ENCODE peak calls at places on chromosome 5, in six cellular contexts. I is HCT116, Q is osteoblast, F is IMR-90, X is keratinocyte, H is neuronal stem cell. W is an unnamed sample.

GRCh38 chr5:72427488-72428437 is 79.4 kb downstream of the ZNF366 start:
- DNase-seq in X (no peak), F (peak; percentile 49), Q (no peak), H (peak; percentile 11), I (no peak), W (no peak)

GRCh38 chr5:65209341-65209740 is 272.4 kb downstream of the ADAMTS6 start:
- DNase-seq in H (no peak), I (no peak), F (peak; percentile 96), X (peak; percentile 65), Q (peak; percentile 85), W (no peak)

GRCh38 chr5:66612226-66612625 is 16.0 kb downstream of the MAST4 start:
- DNase-seq in F (no peak), I (no peak), H (no peak), Q (no peak), X (no peak), W (no peak)

GRCh38 chr5:120532835-120533234 is 68.7 kb downstream of the PRR16 start:
- DNase-seq in H (peak; percentile 17), Q (no peak), F (no peak), I (peak; percentile 3), X (no peak), W (peak; percentile 31)

GRCh38 chr5:170345971-170346370 is 43.2 kb downstream of the KCNMB1 start:
- DNase-seq in F (no peak), I (no peak), H (no peak), Q (no peak), X (no peak), W (no peak)

GRCh38 chr5:150322202-150322601 is 19.5 kb upstream of the ARSI start:
- DNase-seq in I (no peak), X (peak; percentile 53), F (peak; percentile 87), H (no peak), Q (no peak), W (no peak)

GRCh38 chr5:77620404-77620803 is 18.1 kb downstream of the OTP start:
- DNase-seq in X (no peak), Q (no peak), I (peak; percentile 76), F (no peak), H (no peak), W (no peak)

GRCh38 chr5:161966544-161966943 is 101.0 kb upstream of the GABRG2 start:
- DNase-seq in Q (no peak), I (no peak), H (peak; percentile 8), F (no peak), X (no peak), W (no peak)

GRCh38 chr5:158023266-158023665 is 164.3 kb upstream of the CLINT1 start:
- DNase-seq in I (no peak), F (peak; percentile 15), H (no peak), X (peak; percentile 33), Q (no peak), W (no peak)

GRCh38 chr5:177366528-177367322 is 9.0 kb downstream of the RGS14 start:
- DNase-seq in F (peak; percentile 68), H (peak; percentile 87), X (no peak), I (no peak), Q (peak; percentile 100), W (no peak)

GRCh38 chr5:113047733-113048652 is 71.4 kb downstream of the DCP2 start:
- DNase-seq in H (no peak), X (no peak), F (no peak), Q (peak; percentile 18), I (no peak), W (no peak)
- H2AFZ ChIP-seq in H (no peak overlapping the region), X (no peak overlapping the region), F (no peak overlapping the region), Q (no peak overlapping the region), I (no peak overlapping the region), W (no peak overlapping the region)

DNA sequence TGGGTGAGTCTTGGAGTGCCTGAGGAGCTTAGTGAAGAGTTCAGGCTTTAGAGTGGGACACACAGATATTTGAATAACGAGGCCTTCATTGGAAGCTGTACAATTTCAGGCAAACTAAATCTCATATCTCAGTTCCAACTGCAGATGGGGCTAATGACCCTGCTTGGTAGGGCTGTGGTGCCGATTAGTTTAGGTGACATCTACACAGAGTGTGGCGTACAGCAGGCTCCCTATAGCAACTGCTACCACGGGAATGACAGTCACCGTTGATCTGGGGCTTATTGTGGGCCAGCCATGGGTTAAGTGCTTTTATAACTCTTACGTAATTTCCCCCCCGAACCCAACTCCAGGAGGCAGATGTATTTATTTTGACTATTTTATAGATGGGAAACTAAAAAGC is 70.8 kb downstream of the FAT2 start:
- DNase-seq in Q (no peak), F (no peak), I (no peak), X (no peak), H (no peak), W (no peak)
- H2AFZ ChIP-seq in Q (no peak overlapping the region), F (no peak overlapping the region), I (no peak overlapping the region), X (no peak overlapping the region), H (no peak overlapping the region), W (no peak overlapping the region)

DNA sequence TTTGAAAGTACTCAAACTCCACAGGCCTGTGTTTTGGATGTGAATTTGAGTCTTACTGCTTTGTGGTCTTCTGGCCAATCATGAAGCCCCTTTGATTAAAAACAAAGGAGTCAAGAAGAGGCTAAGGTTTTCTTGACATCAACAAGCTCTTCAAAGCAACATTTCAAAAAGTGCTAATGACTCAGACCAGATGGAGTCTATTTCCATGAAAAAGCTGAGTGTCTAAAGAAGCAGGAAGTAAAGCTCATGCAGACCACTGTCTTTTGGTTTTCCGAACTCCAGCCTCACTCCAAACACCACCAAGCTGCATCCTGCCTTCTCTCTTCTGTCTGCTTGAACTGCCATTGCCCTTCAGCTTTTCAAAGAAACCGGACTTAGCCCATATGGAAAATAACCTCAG is 115.2 kb downstream of the PRDM6 start:
- DNase-seq in I (no peak), F (peak; percentile 35), X (no peak), H (no peak), Q (peak; percentile 9), W (no peak)
- H2AFZ ChIP-seq in I (no peak overlapping the region), F (no peak overlapping the region), X (no peak overlapping the region), H (no peak overlapping the region), Q (no peak overlapping the region), W (no peak overlapping the region)

GRCh38 chr5:159214486-159215271 is 5.3 kb upstream of the RNF145 start:
- DNase-seq in F (no peak), I (no peak), X (no peak), H (no peak), Q (no peak), W (no peak)
- H2AFZ ChIP-seq in F (no peak overlapping the region), I (no peak overlapping the region), X (no peak overlapping the region), H (no peak overlapping the region), Q (no peak overlapping the region), W (no peak overlapping the region)

GRCh38 chr5:55042886-55043285 is 18.8 kb downstream of the GZMK start:
- DNase-seq in I (no peak), F (no peak), Q (no peak), H (no peak), X (no peak), W (no peak)

GRCh38 chr5:55037046-55037771 is 13.2 kb downstream of the GZMK start:
- DNase-seq in Q (peak; percentile 54), H (no peak), X (no peak), F (no peak), I (peak; percentile 8), W (peak; percentile 74)

GRCh38 chr5:55036477-55036876 is 12.4 kb downstream of the GZMK start:
- DNase-seq in Q (no peak), F (peak; percentile 57), I (no peak), X (no peak), H (no peak), W (no peak)

GRCh38 chr5:55037816-55038379 is 13.8 kb downstream of the GZMK start:
- DNase-seq in H (no peak), F (no peak), X (no peak), Q (no peak), I (no peak), W (no peak)

GRCh38 chr5:55039843-55040242 is 15.8 kb downstream of the GZMK start:
- DNase-seq in F (no peak), I (no peak), Q (no peak), H (no peak), X (no peak), W (no peak)
- H2AFZ ChIP-seq in F (no peak overlapping the region), I (no peak overlapping the region), Q (no peak overlapping the region), H (no peak overlapping the region), X (no peak overlapping the region), W (no peak overlapping the region)

DNA sequence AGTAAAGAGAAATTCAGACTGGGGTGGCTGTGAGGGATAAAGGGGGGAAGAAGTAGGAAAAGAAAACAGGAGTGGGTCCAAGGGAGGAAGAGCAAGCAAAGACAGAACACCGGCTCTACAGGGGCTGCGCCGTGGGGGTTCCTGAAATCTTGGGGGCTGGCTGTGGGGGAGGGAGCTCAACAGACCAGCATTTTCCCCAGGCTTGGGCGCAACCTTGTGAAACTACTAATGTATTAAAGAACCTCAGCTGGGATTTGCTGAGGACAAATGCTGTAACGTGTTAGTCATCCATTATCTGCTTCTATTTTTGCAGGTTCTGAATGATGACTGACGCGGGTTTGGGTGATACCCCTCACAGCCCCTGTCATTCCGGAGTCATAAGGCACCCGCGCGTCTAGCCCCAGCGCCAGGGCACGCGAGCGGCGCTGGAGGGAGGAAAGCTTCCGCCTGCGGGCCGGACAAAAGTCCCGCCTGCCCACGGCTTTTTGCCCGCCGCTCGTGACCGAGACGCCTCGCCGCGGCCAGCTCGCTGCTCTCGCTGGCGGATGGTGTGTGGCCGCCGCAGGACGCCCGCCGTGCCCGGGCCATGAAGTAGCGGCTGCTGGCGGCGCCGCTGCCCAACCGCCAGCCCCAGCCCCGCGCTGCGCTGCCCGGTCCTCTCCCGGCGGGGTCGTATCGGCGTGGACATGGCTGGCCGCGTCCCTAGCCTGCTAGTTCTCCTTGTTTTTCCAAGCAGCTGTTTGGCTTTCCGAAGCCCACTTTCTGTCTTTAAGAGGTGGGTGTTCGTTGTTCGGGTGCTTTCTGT is 110.6 kb downstream of the PAM start:
- DNase-seq in H (peak; percentile 58), F (peak; percentile 88), I (peak; percentile 86), X (no peak), Q (peak; percentile 91), W (no peak)
- H2AFZ ChIP-seq in H (peak overlapping the region; percentile 80), F (peak overlapping the region; percentile 84), I (no peak overlapping the region), X (peak overlapping the region; percentile 81), Q (peak overlapping the region; percentile 92), W (no peak overlapping the region)

W was measured in DND-41.